ENCODE peak calls at places on chromosomes 4 and X, in seven cellular contexts. A is lower leg skin, Z is Peyer's patch, K is A549, Q is esophagus squamous epithelium, M is IMR-90, D is uterus. G is an unnamed sample.

GRCh38 chr4:128347175-128347868 is 59.7 kb upstream of the PGRMC2 start:
- DNase-seq in A (no peak), Z (no peak), K (peak), Q (no peak), M (peak), D (no peak), G (no peak)

GRCh38 chrX:45385767-45386166 is 185.1 kb upstream of the DIPK2B start:
- DNase-seq in A (no peak), Z (no peak), K (no peak), Q (no peak), M (peak), D (no peak), G (no peak)

GRCh38 chrX:109707322-109707721 is 25.7 kb downstream of the ACSL4 start:
- DNase-seq in A (no peak), Z (no peak), K (no peak), Q (no peak), M (no peak), D (no peak), G (no peak)

GRCh38 chr4:107094332-107094731 is 58.2 kb upstream of the DKK2 start:
- DNase-seq in A (no peak), Z (no peak), K (no peak), Q (no peak), M (peak), D (no peak), G (no peak)

GRCh38 chr4:180058731-180059215 is 2184.4 kb upstream of the TENM3 start:
- DNase-seq in A (no peak), Z (peak), K (peak), Q (no peak), M (peak), D (no peak), G (peak)

GRCh38 chr4:152456609-152457008 is 79.3 kb downstream of the FBXW7 start:
- DNase-seq in A (no peak), Z (no peak), K (no peak), Q (no peak), M (peak), D (no peak), G (no peak)

GRCh38 chr4:117692538-117692937 is 341.7 kb upstream of the NDST3 start:
- DNase-seq in A (no peak), Z (no peak), K (no peak), Q (no peak), M (no peak), D (no peak), G (no peak)

GRCh38 chr4:54227261-54228063 is 1.6 kb upstream of the PDGFRA start:
- DNase-seq in A (peak), Z (no peak), K (peak), Q (no peak), M (peak), D (peak), G (no peak)

GRCh38 chrX:46770006-46770816 is 11.3 kb upstream of the SLC9A7 start:
- DNase-seq in A (no peak), Z (no peak), K (no peak), Q (no peak), M (peak), D (no peak), G (no peak)

GRCh38 chr4:114208747-114209146 is 229.3 kb upstream of the ARSJ start:
- DNase-seq in A (no peak), Z (no peak), K (peak), Q (no peak), M (peak), D (no peak), G (no peak)

GRCh38 chr4:185550933-185551332 is 15.6 kb upstream of the PDLIM3 start:
- DNase-seq in A (no peak), Z (no peak), K (no peak), Q (no peak), M (no peak), D (no peak), G (no peak)

GRCh38 chr4:88527787-88528186 is 4.2 kb upstream of the PYURF start:
- DNase-seq in A (no peak), Z (no peak), K (no peak), Q (no peak), M (no peak), D (no peak), G (no peak)

GRCh38 chr4:182831376-182831775 is 85.8 kb downstream of the DCTD start:
- DNase-seq in A (no peak), Z (no peak), K (no peak), Q (no peak), M (no peak), D (no peak), G (no peak)

GRCh38 chr4:17577660-17578481 is 873 bp downstream of the LAP3 start:
- DNase-seq in A (peak), Z (peak), K (no peak), Q (no peak), M (peak), D (peak), G (peak)

GRCh38 chr4:2256156-2256731 is 5.7 kb downstream of the MXD4 start:
- DNase-seq in A (peak), Z (peak), K (no peak), Q (no peak), M (no peak), D (peak), G (peak)

GRCh38 chr4:72325215-72325614 is 243.8 kb downstream of the ADAMTS3 start:
- DNase-seq in A (no peak), Z (no peak), K (no peak), Q (no peak), M (no peak), D (no peak), G (no peak)

GRCh38 chr4:40238700-40239548 is 42.1 kb downstream of the RHOH start:
- DNase-seq in A (no peak), Z (peak), K (peak), Q (no peak), M (no peak), D (no peak), G (peak)

GRCh38 chr4:150297861-150298474 is 219.7 kb downstream of the DCLK2 start:
- DNase-seq in A (no peak), Z (peak), K (peak), Q (no peak), M (peak), D (no peak), G (peak)

GRCh38 chr4:118400362-118400761 is 47.6 kb upstream of the PRSS12 start:
- DNase-seq in A (no peak), Z (no peak), K (no peak), Q (no peak), M (peak), D (no peak), G (no peak)

GRCh38 chrX:9352683-9353430 is 112.0 kb upstream of the TBL1X start:
- DNase-seq in A (no peak), Z (peak), K (peak), Q (peak), M (peak), D (no peak), G (peak)

GRCh38 chrX:43448688-43449087 is 207.4 kb upstream of the MAOA start:
- DNase-seq in A (no peak), Z (no peak), K (no peak), Q (no peak), M (no peak), D (no peak), G (no peak)

GRCh38 chrX:37454537-37455285 is 105.5 kb downstream of the PRRG1 start:
- DNase-seq in A (no peak), Z (no peak), K (peak), Q (no peak), M (peak), D (no peak), G (peak)

GRCh38 chr4:37446016-37446415 is 201.5 kb downstream of the NWD2 start:
- DNase-seq in A (no peak), Z (no peak), K (no peak), Q (no peak), M (no peak), D (no peak), G (no peak)

GRCh38 chr4:68877555-68877954 is 61.8 kb downstream of the UGT2B10 start:
- DNase-seq in A (no peak), Z (no peak), K (no peak), Q (no peak), M (no peak), D (no peak), G (no peak)

GRCh38 chr4:168882650-168883233 is 127.3 kb downstream of the CBR4 start:
- DNase-seq in A (no peak), Z (no peak), K (peak), Q (no peak), M (peak), D (no peak), G (no peak)

GRCh38 chrX:53714580-53715335 is 28.2 kb upstream of the HUWE1 start:
- DNase-seq in A (no peak), Z (peak), K (no peak), Q (no peak), M (peak), D (no peak), G (peak)

GRCh38 chr4:138761638-138762205 is 253.9 kb upstream of the NOCT start:
- DNase-seq in A (no peak), Z (no peak), K (no peak), Q (no peak), M (peak), D (no peak), G (no peak)

GRCh38 chr4:151667025-151667424 is 93.8 kb downstream of the GATB start:
- DNase-seq in A (peak), Z (no peak), K (no peak), Q (no peak), M (peak), D (no peak), G (no peak)

GRCh38 chr4:139740531-139741041 is 75.0 kb downstream of the MGST2 start:
- DNase-seq in A (peak), Z (peak), K (peak), Q (peak), M (peak), D (peak), G (peak)

GRCh38 chrX:122739770-122740169 is 444.3 kb upstream of the GRIA3 start:
- DNase-seq in A (no peak), Z (no peak), K (peak), Q (no peak), M (no peak), D (no peak), G (no peak)

GRCh38 chrX:87663421-87663820 is 145.8 kb downstream of the KLHL4 start:
- DNase-seq in A (no peak), Z (no peak), K (no peak), Q (no peak), M (no peak), D (no peak), G (no peak)

GRCh38 chrX:43224496-43224895 is 431.6 kb upstream of the MAOA start:
- DNase-seq in A (no peak), Z (no peak), K (no peak), Q (no peak), M (no peak), D (no peak), G (no peak)

GRCh38 chr4:119627267-119628190 is 1.1 kb downstream of the PDE5A start:
- DNase-seq in A (peak), Z (peak), K (peak), Q (no peak), M (peak), D (peak), G (peak)

GRCh38 chr4:139278956-139279722 is 886 bp downstream of the MGARP start:
- DNase-seq in A (no peak), Z (no peak), K (no peak), Q (no peak), M (peak), D (no peak), G (no peak)

DNA sequence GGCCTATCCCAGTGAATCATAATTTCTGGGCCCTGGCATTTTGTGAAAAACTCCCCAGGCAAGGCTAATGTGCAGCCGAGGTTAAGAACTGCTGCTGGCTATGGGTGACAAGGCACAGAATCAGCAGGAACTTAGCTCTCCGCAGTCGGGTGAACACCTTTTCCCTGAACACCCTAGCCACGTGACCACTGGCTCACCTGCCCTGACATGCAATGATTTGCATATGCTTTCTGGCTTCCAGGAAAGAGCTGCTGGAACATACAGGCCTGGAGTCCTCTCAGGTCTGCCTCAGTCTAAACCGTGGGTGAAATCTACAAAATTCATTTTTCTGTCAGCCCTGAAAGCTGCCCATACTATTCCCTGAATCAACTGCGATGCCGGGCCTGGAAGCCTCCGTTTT is 56.6 kb downstream of the ZNF827 start:
- DNase-seq in A (no peak), Z (peak), K (no peak), Q (no peak), M (no peak), D (no peak), G (peak)
- TF ChIP-seq POLR2A in A (no peak), Z (no peak), K (no peak), Q (no peak), M (no peak), D (no peak), G (no peak)

DNA sequence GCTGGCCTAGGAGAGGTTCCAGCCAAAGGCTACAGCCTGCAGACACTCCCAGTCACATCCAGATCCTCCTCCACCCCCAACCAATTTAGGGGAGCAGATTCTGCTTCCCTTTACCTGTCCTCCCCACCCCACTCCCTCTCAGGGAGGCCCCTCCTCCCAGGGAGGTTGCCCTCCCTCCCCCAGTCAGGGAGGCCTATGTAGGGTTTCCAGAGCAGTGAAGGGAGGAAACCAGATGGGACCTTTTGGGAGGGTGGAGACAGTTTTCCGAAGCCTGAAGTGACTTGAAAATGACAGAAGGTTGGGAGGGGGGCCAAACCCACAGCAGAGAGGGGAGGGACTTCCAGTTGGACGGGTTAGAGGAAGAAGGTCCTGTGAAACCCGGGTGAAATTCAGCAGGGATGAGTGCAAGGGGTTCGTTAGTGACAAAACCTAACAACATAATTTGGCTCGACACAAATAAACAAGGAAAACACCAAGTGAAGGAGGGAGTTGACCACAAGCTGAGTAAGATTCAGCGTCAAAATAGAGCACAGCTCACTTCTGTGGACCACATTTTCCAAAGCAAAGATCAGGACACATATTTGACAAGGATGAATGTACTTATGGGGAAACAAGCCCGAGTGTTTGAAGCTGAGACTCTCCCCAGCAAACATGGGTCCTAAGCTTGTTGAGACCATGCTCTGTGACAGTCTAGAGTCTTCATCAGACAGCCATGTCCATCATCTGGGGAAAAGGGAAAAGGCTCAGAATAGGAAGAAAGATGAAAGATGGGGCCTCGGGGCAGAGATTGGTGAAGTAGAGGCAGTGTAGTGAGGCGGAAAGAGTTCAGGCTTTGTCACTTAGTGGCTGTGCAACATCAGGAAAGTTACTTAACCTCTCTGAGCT is 46.4 kb downstream of the PRPS1 start:
- DNase-seq in A (peak), Z (peak), K (no peak), Q (peak), M (no peak), D (peak), G (peak)
- TF ChIP-seq POLR2A in A (no peak), Z (no peak), K (no peak), Q (peak), M (no peak), D (no peak), G (peak)

GRCh38 chrX:18428006-18428405 is 2.6 kb downstream of the CDKL5 start:
- DNase-seq in A (no peak), Z (no peak), K (no peak), Q (no peak), M (no peak), D (no peak), G (no peak)

GRCh38 chrX:18424482-18425198 is 768 bp upstream of the CDKL5 start:
- DNase-seq in A (no peak), Z (peak), K (peak), Q (no peak), M (peak), D (peak), G (peak)

GRCh38 chrX:18422886-18423285 is 2.5 kb upstream of the CDKL5 start:
- DNase-seq in A (no peak), Z (no peak), K (no peak), Q (no peak), M (peak), D (no peak), G (no peak)

GRCh38 chrX:18426004-18426320 is 554 bp downstream of the CDKL5 start:
- DNase-seq in A (no peak), Z (no peak), K (no peak), Q (no peak), M (no peak), D (no peak), G (no peak)

GRCh38 chrX:18425199-18426003 is at the start of gene CDKL5:
- DNase-seq in A (peak), Z (peak), K (peak), Q (peak), M (peak), D (peak), G (peak)
- TF ChIP-seq POLR2A in A (no peak), Z (peak), K (peak), Q (peak), M (peak), D (peak), G (peak)

GRCh38 chr4:173509031-173510001 is 20.7 kb downstream of the HAND2 start:
- DNase-seq in A (peak), Z (no peak), K (no peak), Q (no peak), M (no peak), D (peak), G (no peak)
- TF ChIP-seq POLR2A in A (no peak), Z (no peak), K (no peak), Q (no peak), M (no peak), D (peak), G (peak)

GRCh38 chr4:173370477-173371291 is at the start of gene SAP30:
- DNase-seq in A (peak), Z (peak), K (peak), Q (peak), M (peak), D (peak), G (peak)

GRCh38 chr4:173367946-173368345 is 2.8 kb upstream of the SAP30 start:
- DNase-seq in A (no peak), Z (no peak), K (no peak), Q (no peak), M (peak), D (no peak), G (no peak)

GRCh38 chr4:173370130-173370476 is 651 bp upstream of the SAP30 start:
- DNase-seq in A (peak), Z (peak), K (no peak), Q (peak), M (no peak), D (peak), G (peak)

GRCh38 chr4:173374588-173374987 is 3.8 kb downstream of the SAP30 start:
- DNase-seq in A (no peak), Z (no peak), K (no peak), Q (no peak), M (no peak), D (no peak), G (no peak)

DNA sequence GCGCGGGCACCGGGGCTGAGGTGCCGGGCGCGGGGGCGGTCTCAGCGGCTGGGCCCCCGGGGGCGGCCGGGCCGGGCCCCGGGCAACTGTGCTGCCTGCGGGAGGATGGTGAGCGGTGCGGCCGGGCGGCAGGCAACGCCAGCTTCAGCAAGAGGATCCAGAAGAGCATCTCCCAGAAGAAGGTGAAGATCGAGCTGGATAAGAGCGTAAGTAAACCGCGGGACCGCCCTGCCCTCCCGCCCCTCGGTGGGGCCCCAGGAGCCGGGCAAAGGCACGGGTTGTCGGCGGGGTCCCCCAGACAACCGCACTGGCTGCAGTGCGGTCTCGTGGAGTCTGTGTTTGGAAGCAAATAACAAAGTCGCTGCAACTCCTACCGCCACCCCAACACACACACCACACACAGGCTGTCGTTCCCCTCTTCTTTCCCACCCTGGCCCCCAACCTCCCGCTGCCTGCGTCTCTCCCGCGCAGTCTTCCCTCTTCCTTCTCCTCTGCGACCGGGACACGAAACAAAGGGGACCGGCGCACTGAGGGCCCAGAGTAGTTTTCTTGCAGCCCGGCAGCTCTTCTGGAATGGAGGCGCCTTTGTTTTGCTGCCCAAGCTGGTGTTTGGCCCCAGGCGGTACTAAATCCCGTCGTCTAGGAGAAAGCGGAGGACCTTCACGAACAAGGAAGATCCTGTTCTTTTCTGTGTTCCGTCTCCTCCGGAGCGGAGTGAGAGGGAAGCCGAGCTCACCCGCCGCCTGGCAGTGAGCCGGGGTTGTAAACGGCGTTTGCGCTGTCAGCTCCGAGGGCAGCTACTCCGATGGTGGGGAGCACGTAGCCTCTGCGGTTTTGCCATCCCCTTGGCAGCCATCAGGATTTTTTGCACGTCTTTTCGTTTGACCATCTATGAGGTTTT is 788 bp downstream of the SAP30 start:
- DNase-seq in A (peak), Z (peak), K (peak), Q (no peak), M (peak), D (peak), G (peak)
- TF ChIP-seq POLR2A in A (no peak), Z (no peak), K (no peak), Q (peak), M (no peak), D (peak), G (peak)